ENCODE peak calls at places on chromosomes 1 and 21, in ten cellular contexts. T is IMR-90, G is GM12891, C is upper lobe of left lung, V is uterus, L is Peyer's patch, N is endothelial cell of umbilical vein, I is heart left ventricle, W is spleen, H is testis. Q is an unnamed sample.

GRCh38 chr1:69305621-69306020 is 262.1 kb upstream of the LRRC7 start:
- DNase-seq in V (no peak), N (no peak), H (no peak), W (no peak), I (no peak), G (no peak), C (no peak), T (no peak), L (no peak), Q (peak)

GRCh38 chr1:61344711-61345110 is 262.4 kb downstream of the NFIA start:
- DNase-seq in H (no peak), V (no peak), I (no peak), G (no peak), C (no peak), W (no peak), T (no peak), L (no peak), N (no peak), Q (no peak)

GRCh38 chr1:174880171-174880570 is 119.6 kb upstream of the CACYBP start:
- DNase-seq in H (no peak), W (no peak), N (no peak), T (peak), G (no peak), L (no peak), C (no peak), V (no peak), I (no peak), Q (no peak)

GRCh38 chr1:27650527-27651175 is 15.7 kb upstream of the FGR start:
- DNase-seq in T (peak), W (no peak), C (no peak), H (no peak), G (no peak), I (no peak), L (no peak), V (no peak), N (peak), Q (peak)

GRCh38 chr1:65459397-65459768 is 38.9 kb downstream of the LEPR start:
- DNase-seq in C (no peak), G (peak), V (no peak), H (no peak), N (peak), I (no peak), L (no peak), W (no peak), T (peak), Q (peak)

GRCh38 chr1:48999321-48999720 is 222.6 kb upstream of the BEND5 start:
- DNase-seq in W (no peak), V (no peak), I (no peak), L (no peak), T (no peak), C (no peak), N (no peak), H (no peak), G (no peak), Q (no peak)

GRCh38 chr1:92822907-92823306 is 8.9 kb upstream of the RPL5 start:
- DNase-seq in I (no peak), T (peak), L (no peak), H (no peak), W (no peak), N (no peak), G (no peak), C (no peak), V (no peak), Q (no peak)

GRCh38 chr1:164726235-164726634 is 167.3 kb downstream of the PBX1 start:
- DNase-seq in G (no peak), H (no peak), T (peak), L (no peak), V (peak), N (peak), C (no peak), I (no peak), W (no peak), Q (no peak)

GRCh38 chr1:105641407-105641806 is 1415.1 kb upstream of the PRMT6 start:
- DNase-seq in N (no peak), G (no peak), I (no peak), L (no peak), W (no peak), T (no peak), C (no peak), V (no peak), H (no peak), Q (no peak)

GRCh38 chr1:154745286-154745731 is 124.8 kb downstream of the KCNN3 start:
- DNase-seq in G (no peak), T (no peak), H (no peak), V (peak), I (peak), L (no peak), W (no peak), N (no peak), C (no peak), Q (no peak)

GRCh38 chr21:17911628-17912027 is 92.5 kb upstream of the C21orf91 start:
- DNase-seq in H (no peak), L (no peak), W (no peak), G (no peak), V (no peak), I (no peak), N (no peak), T (peak), C (no peak), Q (no peak)

GRCh38 chr1:975896-976683 is 5.8 kb downstream of the PERM1 start:
- DNase-seq in I (peak), G (peak), T (peak), C (peak), H (peak), L (no peak), N (no peak), W (peak), V (no peak), Q (peak)

GRCh38 chr1:143736562-143736961 is 235.2 kb downstream of the FAM72C start:
- DNase-seq in V (no peak), I (no peak), H (no peak), N (no peak), T (no peak), W (no peak), C (no peak), G (no peak), L (no peak), Q (no peak)

GRCh38 chr21:37891953-37892352 is 24.3 kb downstream of the KCNJ6 start:
- DNase-seq in C (no peak), H (no peak), V (no peak), I (no peak), W (no peak), G (no peak), T (no peak), L (no peak), N (no peak), Q (no peak)

GRCh38 chr1:17768651-17769241 is 13.6 kb downstream of the ACTL8 start:
- DNase-seq in N (no peak), C (no peak), W (no peak), V (peak), I (no peak), G (no peak), L (no peak), H (no peak), T (peak), Q (no peak)

GRCh38 chr1:183244466-183244865 is 58.4 kb downstream of the LAMC2 start:
- DNase-seq in I (peak), V (peak), G (no peak), N (no peak), C (peak), W (no peak), T (peak), H (peak), L (no peak), Q (no peak)

GRCh38 chr21:29318354-29318753 is 19.6 kb downstream of the BACH1 start:
- DNase-seq in G (no peak), W (no peak), H (no peak), I (no peak), V (no peak), T (peak), L (no peak), N (no peak), C (no peak), Q (no peak)

DNA sequence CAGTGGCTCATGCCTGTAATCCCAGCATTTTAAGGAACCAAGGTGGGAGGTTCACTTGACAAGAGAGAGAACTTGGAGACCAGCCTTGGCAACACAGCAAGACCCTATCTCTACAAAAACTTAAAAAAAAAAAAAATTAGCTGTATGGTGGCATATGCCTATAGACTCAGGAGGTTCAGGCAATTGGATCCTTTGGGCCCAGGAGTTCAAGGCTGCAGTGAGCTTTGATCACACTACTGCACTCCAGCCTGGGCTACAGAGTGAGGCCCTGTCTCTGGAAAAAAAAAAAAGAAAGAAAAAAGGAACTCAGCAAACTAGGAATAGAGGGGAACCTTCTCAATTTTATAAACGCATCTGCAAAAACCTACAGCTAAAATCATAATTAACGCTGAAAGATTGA is 21.8 kb downstream of the HSF2BP start:
- DNase-seq in H (no peak), T (no peak), C (no peak), V (no peak), I (no peak), G (no peak), L (no peak), W (no peak), N (no peak), Q (no peak)
- TF ChIP-seq POLR2A in H (no peak), T (no peak), C (no peak), V (no peak), I (no peak), G (no peak), L (no peak), W (no peak), N (no peak), Q (no peak)

GRCh38 chr1:43554444-43554992 is 23.8 kb downstream of the PTPRF start:
- DNase-seq in H (no peak), G (no peak), C (no peak), V (no peak), T (peak), W (no peak), I (no peak), N (no peak), L (no peak), Q (peak)
- TF ChIP-seq POLR2A in H (no peak), G (no peak), C (no peak), V (no peak), T (no peak), W (no peak), I (no peak), N (no peak), L (no peak), Q (no peak)

DNA sequence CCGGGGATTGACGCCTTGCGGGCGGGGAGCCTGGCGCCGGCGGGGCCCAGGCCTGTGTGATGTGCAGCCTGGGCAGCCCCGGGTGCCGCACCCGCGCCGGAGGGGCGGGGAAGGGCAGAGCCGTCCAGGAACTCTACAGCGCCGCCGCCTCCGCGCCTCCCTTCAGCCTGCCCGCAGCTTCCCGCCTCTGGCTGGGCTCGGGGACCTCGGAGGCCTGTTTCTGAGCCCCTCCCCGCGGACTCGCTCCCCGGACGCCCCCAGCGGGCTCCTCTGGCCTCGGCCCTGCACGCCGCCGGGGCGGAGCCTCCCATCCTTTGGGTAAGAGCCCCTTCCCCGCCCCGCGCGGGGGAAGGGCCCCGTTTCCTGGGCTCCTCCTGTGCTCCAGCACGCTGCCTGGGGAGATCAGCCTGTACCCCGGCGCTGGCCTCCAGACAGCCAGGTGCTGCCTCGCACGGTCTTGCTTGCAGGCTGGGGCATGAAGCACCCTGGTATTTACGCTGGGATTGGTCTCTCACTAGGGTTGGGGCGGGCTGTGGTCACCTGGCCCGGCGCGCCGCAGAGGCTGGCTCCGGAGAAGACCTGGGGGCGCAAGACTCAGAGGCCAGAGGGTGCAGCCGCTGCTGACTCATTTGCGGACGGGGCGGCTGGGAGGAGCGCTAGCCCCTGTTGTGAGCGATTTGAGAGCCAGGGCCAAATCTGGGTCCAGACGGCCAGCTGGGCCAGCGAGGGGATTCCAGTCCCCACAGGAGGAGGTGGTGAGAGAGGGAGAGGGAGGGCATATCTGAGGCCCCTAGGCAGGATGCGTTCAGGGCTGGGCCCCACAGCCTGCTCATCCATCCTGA is 5.7 kb upstream of the ACOT11 start:
- DNase-seq in L (peak), H (peak), I (peak), N (peak), V (peak), T (peak), W (peak), G (peak), C (peak), Q (peak)
- TF ChIP-seq POLR2A in L (peak), H (no peak), I (no peak), N (peak), V (no peak), T (no peak), W (no peak), G (no peak), C (no peak), Q (no peak)

GRCh38 chr1:77406661-77407060 is 124.8 kb downstream of the AK5 start:
- DNase-seq in T (peak), I (no peak), H (no peak), G (no peak), L (no peak), W (no peak), V (no peak), N (peak), C (no peak), Q (no peak)
- TF ChIP-seq POLR2A in T (no peak), I (no peak), H (no peak), G (no peak), L (no peak), W (no peak), V (no peak), N (no peak), C (no peak), Q (no peak)

DNA sequence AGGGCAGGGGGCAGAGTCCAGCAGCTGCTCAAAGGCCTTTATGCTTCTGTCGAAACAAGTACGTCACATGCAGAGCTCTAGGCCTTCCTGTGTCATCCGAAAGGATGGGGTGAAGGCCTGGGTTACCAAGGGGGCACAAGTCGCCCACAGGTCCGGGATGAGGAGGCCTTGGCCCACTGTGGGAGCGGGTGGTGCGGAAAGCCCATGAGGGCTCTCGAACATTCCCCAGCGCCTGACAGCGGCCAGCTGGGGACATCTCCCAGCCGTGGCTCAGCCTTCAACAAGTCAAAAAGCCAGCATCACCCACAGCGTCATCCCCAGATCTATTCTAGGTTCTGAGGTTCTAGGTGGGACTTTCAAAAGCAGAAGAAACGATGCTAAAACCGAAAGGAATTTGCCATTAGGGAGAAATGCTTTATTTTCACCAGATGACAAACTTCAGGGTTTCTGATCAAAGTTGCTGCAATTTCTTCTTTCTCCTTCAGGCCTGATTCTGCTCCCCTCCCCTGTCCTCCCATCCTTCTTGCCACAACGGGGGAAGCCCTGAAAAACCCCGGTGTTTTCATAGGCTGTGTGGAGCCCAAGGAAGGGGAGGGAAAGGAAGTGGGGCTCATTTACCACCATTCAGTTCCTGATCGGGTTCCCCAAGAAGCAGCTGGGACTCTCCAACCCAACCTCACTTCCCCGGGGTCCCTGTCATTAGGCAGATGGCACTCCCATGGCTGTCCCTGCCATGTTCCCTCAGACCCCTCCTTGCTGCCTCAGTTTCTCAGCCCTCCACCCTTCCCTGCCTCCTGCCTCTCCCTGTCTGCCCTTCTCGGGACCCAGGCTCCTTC is 17.6 kb downstream of the GPR137B start:
- DNase-seq in I (no peak), V (no peak), G (peak), W (peak), T (no peak), L (no peak), N (no peak), C (no peak), H (no peak), Q (no peak)
- TF ChIP-seq POLR2A in I (no peak), V (no peak), G (peak), W (no peak), T (no peak), L (no peak), N (no peak), C (no peak), H (no peak), Q (no peak)